ENCODE peak calls at places on chromosome 4, in eight cellular contexts. K is A549, O is dermis microvascular lymphatic vessel endothelial cell, H is C1 segment of cervical spinal cord, Z is D341Med, D is adrenal gland, J is adipocyte, F is chondrocyte. U is an unnamed sample.

GRCh38 chr4:54657556-54658313 is at the start of gene KIT:
- DNase-seq in K (no peak), O (peak), H (no peak), Z (peak), D (peak), J (peak), F (peak), U (no peak)

GRCh38 chr4:42474406-42474805 is 77.1 kb downstream of the SHISA3 start:
- DNase-seq in K (no peak), O (no peak), H (no peak), Z (no peak), D (no peak), J (no peak), F (no peak), U (no peak)

GRCh38 chr4:184814686-184815045 is 11.1 kb downstream of the ACSL1 start:
- DNase-seq in K (no peak), O (no peak), H (no peak), Z (no peak), D (no peak), J (peak), F (no peak), U (no peak)

GRCh38 chr4:85684676-85685075 is 209.7 kb downstream of the ARHGAP24 start:
- DNase-seq in K (no peak), O (no peak), H (no peak), Z (no peak), D (no peak), J (no peak), F (no peak), U (no peak)

GRCh38 chr4:182251116-182251515 is 7.9 kb downstream of the TENM3 start:
- DNase-seq in K (no peak), O (no peak), H (no peak), Z (no peak), D (no peak), J (no peak), F (no peak), U (no peak)

GRCh38 chr4:84269531-84269930 is 229.6 kb downstream of the NKX6-1 start:
- DNase-seq in K (no peak), O (no peak), H (no peak), Z (no peak), D (no peak), J (no peak), F (no peak), U (no peak)

GRCh38 chr4:24701683-24702082 is 93.7 kb upstream of the SOD3 start:
- DNase-seq in K (no peak), O (no peak), H (no peak), Z (no peak), D (no peak), J (no peak), F (no peak), U (no peak)

GRCh38 chr4:185576314-185576713 is 41.0 kb upstream of the PDLIM3 start:
- DNase-seq in K (no peak), O (no peak), H (no peak), Z (no peak), D (no peak), J (no peak), F (no peak), U (no peak)

GRCh38 chr4:10554694-10555093 is 97.5 kb upstream of the ZNF518B start:
- DNase-seq in K (peak), O (peak), H (peak), Z (peak), D (peak), J (peak), F (no peak), U (no peak)

GRCh38 chr4:161332696-161333095 is 831.1 kb downstream of the FSTL5 start:
- DNase-seq in K (no peak), O (no peak), H (no peak), Z (no peak), D (no peak), J (no peak), F (no peak), U (no peak)

GRCh38 chr4:128837198-128837597 is 27.7 kb downstream of the JADE1 start:
- DNase-seq in K (no peak), O (no peak), H (no peak), Z (no peak), D (no peak), J (no peak), F (no peak), U (no peak)

GRCh38 chr4:141081921-141082381 is 51.3 kb downstream of the RNF150 start:
- DNase-seq in K (no peak), O (no peak), H (no peak), Z (no peak), D (no peak), J (peak), F (no peak), U (no peak)

GRCh38 chr4:128796934-128797333 is 12.6 kb upstream of the JADE1 start:
- DNase-seq in K (no peak), O (no peak), H (no peak), Z (no peak), D (no peak), J (no peak), F (no peak), U (no peak)

GRCh38 chr4:76974150-76974549 is 24.6 kb downstream of the SEPTIN11 start:
- DNase-seq in K (no peak), O (peak), H (no peak), Z (no peak), D (no peak), J (no peak), F (no peak), U (no peak)

GRCh38 chr4:5218376-5219069 is 167.2 kb downstream of the STK32B start:
- DNase-seq in K (no peak), O (no peak), H (no peak), Z (no peak), D (no peak), J (no peak), F (no peak), U (no peak)

GRCh38 chr4:38967260-38968095 is 64.7 kb downstream of the TMEM156 start:
- DNase-seq in K (no peak), O (peak), H (no peak), Z (no peak), D (no peak), J (peak), F (no peak), U (no peak)

GRCh38 chr4:138500869-138501268 is 258.7 kb upstream of the SLC7A11 start:
- DNase-seq in K (no peak), O (no peak), H (no peak), Z (no peak), D (no peak), J (no peak), F (no peak), U (no peak)

GRCh38 chr4:185719493-185719843 is 92.5 kb downstream of the SORBS2 start:
- DNase-seq in K (no peak), O (no peak), H (no peak), Z (no peak), D (no peak), J (no peak), F (no peak), U (no peak)

GRCh38 chr4:71254451-71255012 is 84.3 kb upstream of the SLC4A4 start:
- DNase-seq in K (no peak), O (no peak), H (no peak), Z (no peak), D (no peak), J (no peak), F (no peak), U (no peak)

GRCh38 chr4:108619372-108620100 is 840 bp upstream of the RPL34 start:
- DNase-seq in K (no peak), O (no peak), H (no peak), Z (no peak), D (no peak), J (no peak), F (no peak), U (no peak)

U was measured in pulmonary artery endothelial cell.